ENCODE peak calls at places on chromosomes 12 and 14, in eight cellular contexts. P is thoracic aorta, J is GM13977, Z is SK-N-SH, F is GM13976, K is glutamatergic neuron, Y is fibroblast of pulmonary artery, E is psoas muscle. L is an unnamed sample.

GRCh38 chr14:93330609-93331000 is 2.2 kb downstream of the BTBD7 start:
- DNase-seq in P (no peak), J (no peak), Z (no peak), F (no peak), K (no peak), Y (no peak), E (no peak), L (no peak)

GRCh38 chr14:69101331-69101826 is 51.5 kb downstream of the DCAF5 start:
- DNase-seq in P (no peak), J (no peak), Z (peak), F (peak), K (no peak), Y (peak), E (no peak), L (no peak)

GRCh38 chr12:110245278-110245868 is 35.7 kb upstream of the ATP2A2 start:
- DNase-seq in P (no peak), J (peak), Z (peak), F (peak), K (peak), Y (no peak), E (no peak), L (peak)

GRCh38 chr12:48925218-48925871 is at the start of gene FKBP11:
- DNase-seq in P (no peak), J (peak), Z (peak), F (peak), K (peak), Y (peak), E (peak), L (peak)

GRCh38 chr12:52524241-52524897 is 4.2 kb upstream of the KRT5 start:
- DNase-seq in P (no peak), J (no peak), Z (no peak), F (no peak), K (no peak), Y (no peak), E (no peak), L (no peak)

GRCh38 chr12:48183091-48183875 is at the start of gene CCDC184:
- DNase-seq in P (peak), J (peak), Z (peak), F (peak), K (peak), Y (peak), E (peak), L (peak)

GRCh38 chr14:74089251-74090020 is 4.7 kb downstream of the LIN52 start:
- DNase-seq in P (no peak), J (no peak), Z (no peak), F (no peak), K (no peak), Y (no peak), E (no peak), L (no peak)

GRCh38 chr12:38711055-38711454 is 194.3 kb downstream of the CPNE8 start:
- DNase-seq in P (no peak), J (peak), Z (no peak), F (peak), K (no peak), Y (peak), E (no peak), L (peak)

GRCh38 chr14:105987563-105987962 is 461.2 kb downstream of the TMEM121 start:
- DNase-seq in P (no peak), J (no peak), Z (no peak), F (no peak), K (no peak), Y (no peak), E (no peak), L (no peak)

GRCh38 chr12:112148031-112148513 is 22.7 kb downstream of the TRAFD1 start:
- DNase-seq in P (no peak), J (no peak), Z (no peak), F (peak), K (no peak), Y (peak), E (no peak), L (no peak)

GRCh38 chr14:95891742-95892141 is 15.1 kb downstream of the TUNAR start:
- DNase-seq in P (no peak), J (no peak), Z (no peak), F (no peak), K (no peak), Y (peak), E (no peak), L (no peak)

GRCh38 chr14:100306506-100307214 is 416 bp upstream of the SLC25A29 start:
- DNase-seq in P (peak), J (peak), Z (peak), F (peak), K (peak), Y (peak), E (peak), L (peak)

GRCh38 chr12:86666311-86666710 is 410.1 kb upstream of the MGAT4C start:
- DNase-seq in P (no peak), J (no peak), Z (no peak), F (no peak), K (no peak), Y (peak), E (no peak), L (no peak)

GRCh38 chr14:94124582-94125377 is 4.6 kb downstream of the IFI27L2 start:
- DNase-seq in P (no peak), J (no peak), Z (no peak), F (no peak), K (no peak), Y (no peak), E (no peak), L (no peak)

GRCh38 chr14:95478309-95478708 is 38.1 kb downstream of the SYNE3 start:
- DNase-seq in P (no peak), J (no peak), Z (no peak), F (no peak), K (no peak), Y (no peak), E (no peak), L (no peak)

GRCh38 chr12:91663331-91663998 is 480.8 kb upstream of the DCN start:
- DNase-seq in P (no peak), J (no peak), Z (no peak), F (no peak), K (no peak), Y (no peak), E (no peak), L (no peak)

GRCh38 chr14:51776102-51776894 is 84.1 kb upstream of the GNG2 start:
- DNase-seq in P (no peak), J (peak), Z (peak), F (peak), K (peak), Y (peak), E (peak), L (peak)

GRCh38 chr12:131391399-131391798 is 319.5 kb upstream of the SFSWAP start:
- DNase-seq in P (no peak), J (no peak), Z (no peak), F (no peak), K (peak), Y (no peak), E (no peak), L (no peak)

GRCh38 chr14:100804558-100805309 is 21.2 kb upstream of the MEG3 start:
- DNase-seq in P (no peak), J (no peak), Z (no peak), F (no peak), K (no peak), Y (no peak), E (no peak), L (no peak)

GRCh38 chr12:19988457-19988856 is 379.9 kb upstream of the PDE3A start:
- DNase-seq in P (no peak), J (no peak), Z (no peak), F (no peak), K (no peak), Y (peak), E (no peak), L (no peak)

GRCh38 chr12:104957388-104958008 is 592 bp downstream of the SLC41A2 start:
- DNase-seq in P (no peak), J (no peak), Z (peak), F (no peak), K (no peak), Y (no peak), E (peak), L (no peak)

GRCh38 chr14:104776961-104777807 is 18.4 kb downstream of the AKT1 start:
- DNase-seq in P (no peak), J (no peak), Z (no peak), F (no peak), K (no peak), Y (no peak), E (no peak), L (no peak)
- TF ChIP-seq CTCF in P (no peak), J (no peak), Z (peak), F (no peak), K (no peak), Y (no peak), E (no peak), L (no peak)

DNA sequence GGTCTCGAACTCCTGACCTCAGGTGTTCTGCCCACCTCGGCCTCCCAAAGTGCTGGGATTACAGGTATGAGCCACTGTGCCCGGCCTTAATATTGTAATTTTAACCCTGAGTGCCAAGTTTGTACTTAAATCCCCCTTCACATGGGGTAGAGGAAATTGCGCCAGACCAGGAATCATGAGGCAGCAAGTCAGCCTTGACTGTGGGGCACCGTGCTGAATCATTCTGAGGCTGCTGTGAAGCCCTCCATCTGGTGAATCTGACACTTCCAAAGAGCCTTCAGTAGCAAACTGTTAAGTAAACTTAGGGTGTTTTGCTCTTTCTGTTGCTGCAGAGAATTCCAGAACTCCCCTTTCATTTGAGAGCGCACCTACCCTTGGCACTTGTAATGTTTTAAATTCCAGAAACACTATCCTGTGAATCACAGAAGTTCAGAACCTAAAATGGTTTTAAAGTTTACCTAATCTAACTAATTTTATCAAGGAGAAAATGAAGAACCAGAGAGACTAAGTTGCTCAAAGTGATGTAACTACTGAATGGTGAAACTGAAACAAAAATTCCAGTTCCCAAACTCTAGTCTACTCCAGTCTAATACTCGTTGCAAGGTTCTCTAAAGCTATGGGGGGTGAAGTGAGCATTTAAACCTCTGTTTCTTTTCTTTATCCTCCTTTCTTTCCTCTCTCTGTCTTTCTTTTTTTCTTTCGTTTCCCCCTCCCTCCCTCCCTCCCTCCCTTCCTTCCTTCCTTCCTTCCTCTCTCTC is 7.5 kb downstream of the HEBP1 start:
- DNase-seq in P (no peak), J (no peak), Z (no peak), F (no peak), K (no peak), Y (peak), E (peak), L (no peak)
- TF ChIP-seq CTCF in P (no peak), J (no peak), Z (no peak), F (no peak), K (no peak), Y (no peak), E (no peak), L (no peak)

GRCh38 chr14:39368261-39368959 is 63.8 kb downstream of the FBXO33 start:
- DNase-seq in P (no peak), J (peak), Z (peak), F (peak), K (peak), Y (peak), E (no peak), L (peak)
- TF ChIP-seq CTCF in P (peak), J (peak), Z (peak), F (peak), K (peak), Y (peak), E (peak), L (peak)

GRCh38 chr14:35213869-35214387 is 78.3 kb upstream of the PSMA6 start:
- DNase-seq in P (no peak), J (no peak), Z (no peak), F (no peak), K (no peak), Y (peak), E (no peak), L (no peak)
- TF ChIP-seq CTCF in P (no peak), J (no peak), Z (no peak), F (no peak), K (no peak), Y (no peak), E (no peak), L (no peak)

GRCh38 chr12:64273527-64274403 is 51.7 kb upstream of the KICS2 start:
- DNase-seq in P (no peak), J (no peak), Z (peak), F (peak), K (peak), Y (peak), E (no peak), L (peak)
- TF ChIP-seq CTCF in P (no peak), J (peak), Z (peak), F (peak), K (peak), Y (peak), E (peak), L (peak)